ENCODE peak calls at places on chromosomes 16 and 17, in eight cellular contexts. B is H1, C is A549, I is esophagus squamous epithelium, M is breast epithelium, Q is ovary, N is HCT116, D is transverse colon. W is an unnamed sample.

GRCh38 chr17:53527473-53527872 is 295.3 kb upstream of the KIF2B start:
- DNase-seq in B (no peak), C (no peak), I (no peak), M (no peak), Q (no peak), N (no peak), D (no peak), W (no peak)

GRCh38 chr16:57022445-57022844 is 33.1 kb downstream of the NLRC5 start:
- DNase-seq in B (no peak), C (no peak), I (no peak), M (no peak), Q (no peak), N (no peak), D (no peak), W (no peak)

GRCh38 chr17:35080536-35080935 is 17.0 kb upstream of the RFFL start:
- DNase-seq in B (no peak), C (no peak), I (no peak), M (no peak), Q (no peak), N (no peak), D (no peak), W (no peak)

GRCh38 chr16:5412721-5413120 is 315.1 kb upstream of the EEF2KMT start:
- DNase-seq in B (no peak), C (no peak), I (no peak), M (no peak), Q (no peak), N (no peak), D (no peak), W (no peak)

GRCh38 chr17:64196626-64197025 is 66.4 kb downstream of the TEX2 start:
- DNase-seq in B (no peak), C (no peak), I (no peak), M (no peak), Q (no peak), N (no peak), D (no peak), W (no peak)

GRCh38 chr17:77634710-77635109 is 323.8 kb upstream of the TNRC6C start:
- DNase-seq in B (no peak), C (no peak), I (no peak), M (no peak), Q (no peak), N (no peak), D (peak; percentile 20), W (no peak)

GRCh38 chr17:39954876-39955275 is 7.9 kb upstream of the GSDMA start:
- DNase-seq in B (no peak), C (no peak), I (no peak), M (no peak), Q (no peak), N (no peak), D (no peak), W (no peak)

GRCh38 chr17:67546578-67547527 is 169.8 kb downstream of the PITPNC1 start:
- DNase-seq in B (no peak), C (no peak), I (no peak), M (no peak), Q (peak; percentile 58), N (no peak), D (peak; percentile 79), W (no peak)

GRCh38 chr16:287298-287811 is 4.4 kb downstream of the PDIA2 start:
- DNase-seq in B (no peak), C (no peak), I (no peak), M (no peak), Q (no peak), N (no peak), D (no peak), W (no peak)

GRCh38 chr16:88049561-88050545 is 98.6 kb downstream of the BANP start:
- DNase-seq in B (no peak), C (no peak), I (no peak), M (no peak), Q (no peak), N (no peak), D (no peak), W (no peak)

GRCh38 chr16:6629110-6629509 is 703.5 kb upstream of the RBFOX1 start:
- DNase-seq in B (no peak), C (no peak), I (no peak), M (no peak), Q (no peak), N (no peak), D (no peak), W (no peak)

GRCh38 chr16:29784901-29785500 is 5.5 kb upstream of the KIF22 start:
- DNase-seq in B (peak; percentile 70), C (no peak), I (no peak), M (peak; percentile 69), Q (peak; percentile 71), N (no peak), D (peak; percentile 69), W (no peak)

GRCh38 chr17:39177256-39177655 is 11.3 kb upstream of the ARL5C start:
- DNase-seq in B (peak; percentile 87), C (no peak), I (no peak), M (no peak), Q (no peak), N (peak; percentile 39), D (no peak), W (no peak)

GRCh38 chr16:78926723-78927200 is 673.8 kb downstream of the MAF start:
- DNase-seq in B (no peak), C (no peak), I (no peak), M (no peak), Q (no peak), N (no peak), D (no peak), W (no peak)

GRCh38 chr16:47142469-47143328 is 1.0 kb downstream of the NETO2 start:
- DNase-seq in B (no peak), C (peak; percentile 25), I (no peak), M (no peak), Q (peak; percentile 8), N (no peak), D (peak; percentile 36), W (no peak)

GRCh38 chr16:22785552-22785951 is 28.4 kb upstream of the HS3ST2 start:
- DNase-seq in B (no peak), C (no peak), I (no peak), M (no peak), Q (no peak), N (no peak), D (no peak), W (no peak)

GRCh38 chr17:62826956-62827355 is 18.8 kb upstream of the MARCHF10 start:
- DNase-seq in B (no peak), C (no peak), I (no peak), M (no peak), Q (no peak), N (no peak), D (no peak), W (no peak)

GRCh38 chr16:71626018-71626857 is at the start of gene MARVELD3:
- DNase-seq in B (peak; percentile 70), C (peak; percentile 17), I (no peak), M (peak; percentile 92), Q (peak; percentile 29), N (peak; percentile 76), D (peak; percentile 94), W (no peak)
- TF ChIP-seq POLR2A in B (peak; percentile 82), C (no peak), I (no peak), M (no peak), Q (no peak), N (no peak), D (peak; percentile 84), W (no peak)

DNA sequence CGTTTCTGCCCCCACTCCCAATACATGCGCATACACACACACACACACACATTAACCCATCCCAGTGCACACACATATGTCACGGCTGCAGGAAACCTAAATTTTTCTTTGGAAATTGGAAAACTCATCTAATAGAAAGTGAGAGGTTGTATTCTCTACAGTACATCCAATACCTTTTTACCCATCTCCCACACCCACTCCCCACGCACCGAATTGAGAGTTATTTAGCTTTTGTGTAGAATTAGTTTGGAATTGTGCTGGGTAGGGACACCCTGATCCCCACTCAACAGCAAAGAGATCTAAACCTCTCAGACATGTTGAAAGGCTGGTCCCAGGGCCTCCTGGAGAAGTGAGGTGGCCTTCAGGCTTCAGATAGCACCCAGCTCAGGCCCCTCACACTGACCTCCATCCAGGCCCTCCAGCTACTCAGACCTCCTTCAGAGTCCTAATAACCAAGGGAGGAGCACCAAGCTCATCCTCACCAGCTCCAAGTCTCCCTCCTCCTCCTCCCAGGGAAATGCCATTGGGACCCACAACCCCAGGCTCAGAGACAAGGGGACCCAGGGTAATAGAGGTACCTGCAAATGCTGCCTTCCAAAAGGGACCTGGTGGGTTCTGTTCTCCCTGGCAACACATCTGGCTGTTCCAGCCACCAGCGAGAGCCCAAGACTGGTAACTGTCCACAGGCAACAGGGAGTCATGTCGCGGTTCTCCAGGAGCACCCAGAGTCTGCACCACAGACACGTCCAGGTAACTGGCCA is 955 bp downstream of the HOXB13 start:
- DNase-seq in B (no peak), C (no peak), I (no peak), M (no peak), Q (no peak), N (no peak), D (no peak), W (no peak)
- H3K4me1 ChIP-seq in B (peaks cover 4% of the 10 kb centered on the region), C (peaks cover 14% of the 10 kb centered on the region), I (peaks cover 45% of the 10 kb centered on the region), M (no peaks in the 10 kb centered on the region), Q (no peaks in the 10 kb centered on the region), N (peaks cover 21% of the 10 kb centered on the region), D (peaks cover 40% of the 10 kb centered on the region), W (peaks cover 51% of the 10 kb centered on the region)

DNA sequence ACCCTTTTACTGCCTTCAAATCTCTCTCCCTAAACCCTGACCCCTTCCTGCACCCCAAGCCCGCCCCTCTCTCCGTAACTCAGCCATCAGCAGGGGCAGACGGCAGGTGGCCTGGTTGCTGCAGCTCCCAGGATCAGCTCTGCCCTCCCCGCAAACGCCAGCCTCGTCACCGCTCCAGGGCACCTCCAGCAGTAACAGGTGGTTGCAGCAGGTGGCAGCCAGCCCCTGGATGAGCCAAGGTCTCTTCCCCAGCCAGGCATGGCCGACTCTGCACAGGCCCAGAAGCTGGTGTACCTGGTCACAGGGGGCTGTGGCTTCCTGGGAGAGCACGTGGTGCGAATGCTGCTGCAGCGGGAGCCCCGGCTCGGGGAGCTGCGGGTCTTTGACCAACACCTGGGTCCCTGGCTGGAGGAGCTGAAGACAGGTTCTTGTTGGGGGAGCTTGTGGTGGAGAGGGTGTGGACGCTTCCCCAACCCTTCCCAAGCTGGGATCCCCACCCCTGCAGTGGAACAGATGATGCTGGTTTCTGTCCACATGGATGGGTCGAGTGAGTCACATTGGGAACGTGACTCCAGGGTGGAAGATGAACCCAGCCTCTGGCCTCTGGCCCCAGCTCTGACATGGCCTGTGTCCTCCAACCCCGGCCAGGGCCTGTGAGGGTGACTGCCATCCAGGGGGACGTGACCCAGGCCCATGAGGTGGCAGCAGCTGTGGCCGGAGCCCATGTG is 558 bp downstream of the HSD3B7 start:
- DNase-seq in B (no peak), C (peak; percentile 55), I (no peak), M (peak; percentile 88), Q (peak; percentile 46), N (peak; percentile 37), D (peak; percentile 82), W (no peak)
- H3K4me3 ChIP-seq in B (peak overlapping the region; percentile 50), C (peak overlapping the region; percentile 46), I (peak overlapping the region; percentile 57), M (peak overlapping the region; percentile 66), Q (peak overlapping the region; percentile 42), N (peak overlapping the region; percentile 35), D (peak overlapping the region; percentile 13), W (peak overlapping the region; percentile 51)

GRCh38 chr17:12995896-12996295 is 21.9 kb downstream of the ELAC2 start:
- DNase-seq in B (no peak), C (no peak), I (no peak), M (no peak), Q (no peak), N (no peak), D (no peak), W (no peak)
- TF ChIP-seq POLR2A in B (no peak), C (no peak), I (no peak), M (no peak), Q (no peak), N (no peak), D (no peak), W (no peak)

GRCh38 chr17:57481901-57482300 is 225.6 kb downstream of the MSI2 start:
- DNase-seq in B (no peak), C (no peak), I (no peak), M (no peak), Q (no peak), N (no peak), D (no peak), W (no peak)
- H3K4me1 ChIP-seq in B (peaks cover 11% of the 10 kb centered on the region), C (peaks cover 26% of the 10 kb centered on the region), I (peaks cover 45% of the 10 kb centered on the region), M (peaks cover 15% of the 10 kb centered on the region), Q (peaks cover 34% of the 10 kb centered on the region), N (peaks cover 8% of the 10 kb centered on the region), D (no peaks in the 10 kb centered on the region), W (no peaks in the 10 kb centered on the region)

W was measured in vagina.